ENCODE peak calls at places on chromosome 4, in four cellular contexts. P is AG08396, X is lower leg skin, A is AG04450. N is an unnamed sample.

GRCh38 chr4:13907255-13907751 is 279.8 kb upstream of the BOD1L1 start:
- DNase-seq in P (peak), X (no peak), A (peak), N (peak)

GRCh38 chr4:184762100-184762499 is 28.2 kb upstream of the CENPU start:
- DNase-seq in P (no peak), X (no peak), A (no peak), N (no peak)

GRCh38 chr4:159010563-159011260 is 92.2 kb upstream of the RAPGEF2 start:
- DNase-seq in P (peak), X (peak), A (peak), N (peak)

GRCh38 chr4:7513731-7514130 is 79.0 kb upstream of the PSAPL1 start:
- DNase-seq in P (peak), X (no peak), A (no peak), N (peak)

GRCh38 chr4:89610236-89610635 is 226.7 kb downstream of the SNCA start:
- DNase-seq in P (no peak), X (no peak), A (no peak), N (no peak)

GRCh38 chr4:140256335-140256734 is 102.4 kb upstream of the MAML3 start:
- DNase-seq in P (peak), X (no peak), A (no peak), N (no peak)

GRCh38 chr4:109730294-109731051 is 603 bp upstream of the PLA2G12A start:
- DNase-seq in P (peak), X (peak), A (peak), N (no peak)

GRCh38 chr4:81486502-81486901 is 14.8 kb upstream of the RASGEF1B start:
- DNase-seq in P (no peak), X (no peak), A (no peak), N (no peak)

GRCh38 chr4:67288964-67289363 is 256.3 kb downstream of the CENPC start:
- DNase-seq in P (no peak), X (no peak), A (no peak), N (no peak)

GRCh38 chr4:52912608-52913007 is 50.5 kb downstream of the RASL11B start:
- DNase-seq in P (no peak), X (no peak), A (no peak), N (no peak)

GRCh38 chr4:5700459-5700858 is 7.9 kb downstream of the EVC2 start:
- DNase-seq in P (no peak), X (no peak), A (no peak), N (no peak)

N was measured in AG04449.